ENCODE peak calls at places on chromosomes 12 and 14, in seven cellular contexts. B, M, N, Z, O, U and K are unnamed samples.
A peak's percentile ranks its signal among the peaks of the same experiment; 100 is the strongest.

GRCh38 chr14:20489093-20489994 is 16.0 kb upstream of the RNASE10 start:
- DNase-seq in B (no peak), Z (no peak), U (no peak), M (no peak), O (no peak), N (no peak), K (no peak)

GRCh38 chr14:89425931-89426330 is 8.9 kb upstream of the FOXN3 start:
- DNase-seq in Z (no peak), U (peak; percentile 97), O (no peak), N (peak; percentile 83), M (no peak), B (no peak), K (no peak)

GRCh38 chr14:99972748-99973466 is 92.3 kb upstream of the EVL start:
- DNase-seq in Z (no peak), N (no peak), U (no peak), O (no peak), B (no peak), M (no peak), K (no peak)

GRCh38 chr12:121748571-121749265 is 36.2 kb downstream of the TMEM120B start:
- DNase-seq in M (peak; percentile 72), O (peak; percentile 61), Z (peak; percentile 52), N (no peak), U (peak; percentile 93), B (no peak), K (peak; percentile 93)

GRCh38 chr12:120314220-120314619 is 12.1 kb downstream of the SIRT4 start:
- DNase-seq in B (no peak), O (no peak), Z (no peak), N (no peak), M (no peak), U (peak; percentile 7), K (no peak)

GRCh38 chr12:98352218-98352811 is 163.1 kb upstream of the TMPO start:
- DNase-seq in O (no peak), U (peak; percentile 91), Z (no peak), M (no peak), B (no peak), N (peak; percentile 88), K (no peak)

GRCh38 chr12:71460850-71461609 is 21.4 kb downstream of the LGR5 start:
- DNase-seq in M (no peak), Z (no peak), U (no peak), N (no peak), O (no peak), B (no peak), K (no peak)

GRCh38 chr14:52853522-52853854 is 62.1 kb upstream of the GNPNAT1 start:
- DNase-seq in U (no peak), Z (no peak), O (no peak), B (no peak), M (no peak), N (no peak), K (no peak)

GRCh38 chr14:33556382-33557121 is 394.3 kb downstream of the EGLN3 start:
- DNase-seq in Z (no peak), M (no peak), B (no peak), U (no peak), O (no peak), N (peak; percentile 47), K (no peak)

GRCh38 chr14:92622311-92622710 is 108.7 kb downstream of the RIN3 start:
- DNase-seq in Z (no peak), U (no peak), M (no peak), N (no peak), O (no peak), B (no peak), K (no peak)

GRCh38 chr12:64036414-64036813 is 185.7 kb downstream of the KICS2 start:
- DNase-seq in B (no peak), U (no peak), O (no peak), M (no peak), N (no peak), Z (no peak), K (no peak)

GRCh38 chr14:77426396-77426795 is 3.1 kb upstream of the NOXRED1 start:
- DNase-seq in B (no peak), N (no peak), U (no peak), Z (no peak), O (no peak), M (no peak), K (no peak)

GRCh38 chr12:99810718-99811593 is 163.4 kb downstream of the GARIN6 start:
- DNase-seq in Z (no peak), U (peak; percentile 12), O (no peak), M (no peak), N (no peak), B (no peak), K (no peak)

GRCh38 chr14:68939893-68940613 is 39.0 kb downstream of the ACTN1 start:
- DNase-seq in Z (peak; percentile 79), U (peak; percentile 99), M (peak; percentile 77), N (peak; percentile 88), O (peak; percentile 66), B (no peak), K (no peak)

GRCh38 chr12:51409846-51410245 is 14.8 kb upstream of the SLC4A8 start:
- DNase-seq in M (no peak), N (no peak), B (no peak), O (peak; percentile 66), U (no peak), Z (no peak), K (no peak)

GRCh38 chr14:55094630-55095157 is 34.4 kb upstream of the LGALS3 start:
- DNase-seq in Z (no peak), B (no peak), M (no peak), O (no peak), N (no peak), U (no peak), K (no peak)

GRCh38 chr12:12263909-12264308 is 2.9 kb downstream of the LRP6 start:
- DNase-seq in U (no peak), O (no peak), N (no peak), Z (no peak), B (no peak), M (no peak), K (no peak)

GRCh38 chr12:49537231-49537708 is 1.6 kb upstream of the KCNH3 start:
- DNase-seq in N (no peak), O (no peak), M (no peak), B (no peak), U (no peak), Z (no peak), K (no peak)

GRCh38 chr12:31204995-31205582 is 120.9 kb downstream of the SINHCAF start:
- DNase-seq in B (no peak), M (no peak), Z (no peak), N (peak; percentile 92), O (no peak), U (peak; percentile 41), K (no peak)

GRCh38 chr14:104639889-104640548 is 35.4 kb upstream of the TMEM179 start:
- DNase-seq in O (peak; percentile 85), N (no peak), M (no peak), U (peak; percentile 22), B (peak; percentile 37), Z (peak; percentile 71), K (peak; percentile 67)

DNA sequence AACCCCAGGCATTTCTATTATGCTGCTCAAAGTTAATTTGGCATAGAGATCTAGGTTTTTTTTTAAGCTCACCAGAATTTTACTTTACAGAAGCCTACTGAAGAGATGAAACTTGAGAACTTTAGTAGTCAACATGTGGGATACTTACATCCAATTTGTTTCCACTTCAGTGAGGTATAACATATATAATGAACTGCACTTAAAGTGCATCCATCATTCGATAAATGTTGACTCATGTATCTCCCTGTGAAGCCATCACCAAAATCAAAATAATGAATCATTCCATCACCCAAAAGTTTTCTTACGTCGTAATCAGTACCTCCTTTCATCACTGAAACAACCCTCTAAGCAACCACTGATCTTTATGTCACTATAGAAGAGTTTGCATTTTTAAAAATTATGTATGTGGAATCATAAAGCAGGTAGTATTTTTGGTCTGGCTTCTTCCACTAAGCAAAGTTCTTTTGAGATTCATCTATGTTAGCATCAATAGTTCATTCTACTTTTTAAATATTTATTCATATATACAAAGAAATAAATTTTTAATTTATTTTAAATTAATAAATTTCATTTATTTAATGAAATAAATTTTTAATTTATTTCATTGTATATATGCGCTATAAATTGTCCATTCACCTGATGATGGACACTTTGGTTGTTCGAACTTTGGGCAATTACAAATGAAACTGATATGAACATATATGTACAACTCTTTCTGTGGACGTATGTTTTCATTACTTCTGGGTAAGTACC is 2.0 kb upstream of the CPNE8 start:
- DNase-seq in O (no peak), U (no peak), M (no peak), B (no peak), Z (no peak), N (no peak), K (no peak)
- H3K27ac ChIP-seq in O (no peak overlapping the region), U (no peak overlapping the region), M (peak overlapping the region; percentile 85), B (peak overlapping the region; percentile 78), Z (peak overlapping the region; percentile 97), N (no peak overlapping the region), K (no peak overlapping the region)

GRCh38 chr12:91178139-91178561 is 4.5 kb downstream of the DCN start:
- DNase-seq in O (peak; percentile 18), B (no peak), M (peak; percentile 43), U (no peak), N (no peak), Z (no peak), K (peak; percentile 31)
- TF ChIP-seq CTCF in O (peak; percentile 61), B (peak; percentile 41), M (peak; percentile 65), U (peak; percentile 51), N (peak; percentile 83), Z (peak; percentile 16), K (peak; percentile 52)

DNA sequence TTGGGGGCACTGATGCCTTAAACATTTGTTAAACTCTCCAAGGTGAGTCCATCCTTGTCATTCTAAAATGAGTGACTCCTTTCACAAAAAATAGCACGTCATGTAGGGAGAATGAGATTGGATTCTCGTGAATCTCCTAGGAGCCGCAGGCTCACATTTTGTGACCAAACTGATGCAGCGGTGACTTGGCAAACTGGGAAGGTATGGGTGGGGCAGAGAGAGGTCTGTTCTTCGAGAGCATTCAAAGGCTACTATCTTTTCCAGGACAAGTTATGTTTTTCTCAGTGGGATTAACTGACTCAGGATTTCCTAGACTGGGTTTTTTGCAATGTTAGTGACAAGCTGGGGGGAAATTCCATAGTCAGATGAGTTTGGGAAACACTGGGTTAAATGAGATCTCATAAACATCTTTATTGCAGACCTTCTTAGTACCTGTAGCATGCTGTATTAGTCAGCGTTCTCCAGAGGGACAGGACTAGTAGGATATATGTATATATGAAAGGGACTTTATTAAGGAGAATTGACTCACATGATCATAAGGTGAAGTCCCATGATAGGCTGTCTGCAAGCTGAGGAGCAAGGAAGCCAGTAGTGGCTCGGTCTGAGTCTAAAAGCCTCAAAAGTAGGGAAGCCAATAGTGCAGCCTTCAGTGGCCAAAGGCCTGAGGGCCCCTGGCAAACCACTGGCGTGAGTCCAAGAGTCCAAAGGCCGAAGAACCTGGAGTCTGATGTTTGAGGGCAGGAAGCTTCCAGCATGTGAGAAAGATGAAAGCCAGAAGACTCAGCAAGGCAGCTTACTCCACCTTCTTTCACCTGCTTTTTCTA is 61.0 kb downstream of the FOXN4 start:
- DNase-seq in O (no peak), Z (peak; percentile 80), U (no peak), B (no peak), M (no peak), N (no peak), K (no peak)
- H3K27ac ChIP-seq in O (no peak overlapping the region), Z (no peak overlapping the region), U (no peak overlapping the region), B (no peak overlapping the region), M (no peak overlapping the region), N (no peak overlapping the region), K (no peak overlapping the region)

DNA sequence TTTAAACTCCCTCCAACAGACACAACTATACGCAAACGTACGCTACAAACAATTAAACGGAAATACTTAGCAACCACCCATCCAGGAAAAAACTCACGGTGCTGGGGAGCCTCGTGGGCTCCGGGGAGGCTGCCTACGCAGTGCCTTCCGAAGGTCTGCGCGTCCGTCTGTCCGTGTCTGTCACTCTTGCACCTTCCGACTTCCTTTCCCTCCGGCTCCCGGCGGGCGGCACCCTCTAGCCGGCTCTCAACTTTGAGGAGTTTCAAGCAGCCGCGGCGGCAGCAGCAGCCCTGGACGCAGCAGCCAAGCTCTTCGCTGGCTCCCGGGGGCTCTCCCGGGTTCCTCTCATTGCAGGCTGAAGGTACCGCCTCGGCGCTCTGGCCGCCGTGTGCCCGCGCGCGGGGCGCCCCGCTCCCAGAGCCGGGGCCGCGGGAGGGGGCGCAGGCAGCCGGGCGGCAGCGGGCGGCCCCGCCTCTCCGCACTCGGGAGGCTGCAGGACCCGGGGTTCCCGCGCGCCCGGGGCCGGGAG is at the start of gene PCED1B:
- DNase-seq in U (peak; percentile 67), B (peak; percentile 14), O (peak; percentile 80), M (peak; percentile 74), Z (peak; percentile 84), N (no peak), K (peak; percentile 86)
- TF ChIP-seq CTCF in U (peak; percentile 66), B (no peak), O (peak; percentile 60), M (peak; percentile 52), Z (peak; percentile 30), N (peak; percentile 71), K (peak; percentile 31)